ENCODE peak calls at places on chromosome 22, in four cellular contexts. O is cardiac fibroblast, Y is nephron progenitor cell, L is stomach. E is an unnamed sample.

GRCh38 chr22:40190501-40190900 is 12.8 kb downstream of the TNRC6B start:
- DNase-seq in O (no peak), Y (no peak), L (peak; percentile 62), E (peak; percentile 75)

GRCh38 chr22:38454361-38455062 is 487 bp downstream of the KCNJ4 start:
- DNase-seq in O (no peak), Y (peak; percentile 56), L (no peak), E (no peak)

GRCh38 chr22:39714321-39714720 is 143.8 kb downstream of the CACNA1I start:
- DNase-seq in O (no peak), Y (no peak), L (no peak), E (no peak)

GRCh38 chr22:43220625-43221380 is 33.9 kb upstream of the TTLL12 start:
- DNase-seq in O (no peak), Y (no peak), L (no peak), E (no peak)

GRCh38 chr22:17552737-17553136 is 10.6 kb upstream of the SLC25A18 start:
- DNase-seq in O (peak; percentile 2), Y (no peak), L (no peak), E (no peak)

GRCh38 chr22:24435861-24436351 is 8.5 kb downstream of the ADORA2A start:
- DNase-seq in O (peak; percentile 45), Y (no peak), L (no peak), E (no peak)

GRCh38 chr22:19549428-19549827 is 25.2 kb upstream of the CLDN5 start:
- DNase-seq in O (no peak), Y (no peak), L (no peak), E (no peak)

GRCh38 chr22:42452916-42453315 is 20.7 kb upstream of the NFAM1 start:
- DNase-seq in O (no peak), Y (no peak), L (no peak), E (no peak)

GRCh38 chr22:27019827-27020226 is 362.4 kb downstream of the MIAT start:
- DNase-seq in O (no peak), Y (no peak), L (no peak), E (no peak)

GRCh38 chr22:43387815-43388214 is 24.0 kb upstream of the MPPED1 start:
- DNase-seq in O (no peak), Y (no peak), L (no peak), E (no peak)

GRCh38 chr22:22930571-22931556 is 43.2 kb downstream of the IGLL5 start:
- DNase-seq in O (no peak), Y (no peak), L (no peak), E (no peak)

GRCh38 chr22:42680648-42681047 is 31.5 kb upstream of the CYB5R3 start:
- DNase-seq in O (peak; percentile 93), Y (no peak), L (no peak), E (no peak)

GRCh38 chr22:48475661-48476345 is 1351.9 kb downstream of the BRD1 start:
- DNase-seq in O (no peak), Y (no peak), L (no peak), E (no peak)

GRCh38 chr22:48536691-48537591 is 1290.7 kb downstream of the BRD1 start:
- DNase-seq in O (no peak), Y (no peak), L (peak; percentile 32), E (peak; percentile 30)

GRCh38 chr22:40626826-40627225 is 9.7 kb downstream of the MRTFA start:
- DNase-seq in O (peak; percentile 30), Y (no peak), L (no peak), E (no peak)

GRCh38 chr22:43521716-43522115 is 109.9 kb downstream of the MPPED1 start:
- DNase-seq in O (no peak), Y (no peak), L (no peak), E (no peak)

GRCh38 chr22:47607486-47607885 is 845.0 kb downstream of the TBC1D22A start:
- DNase-seq in O (no peak), Y (no peak), L (no peak), E (no peak)

GRCh38 chr22:42788021-42788420 is 67.4 kb upstream of the A4GALT start:
- DNase-seq in O (no peak), Y (no peak), L (no peak), E (no peak)

GRCh38 chr22:22545084-22545483 is 14.0 kb downstream of the PRAME start:
- DNase-seq in O (no peak), Y (no peak), L (no peak), E (no peak)

GRCh38 chr22:24834845-24835570 is 29.0 kb downstream of the SGSM1 start:
- DNase-seq in O (no peak), Y (no peak), L (no peak), E (peak; percentile 32)

GRCh38 chr22:36986242-36986821 is 32.9 kb downstream of the TST start:
- DNase-seq in O (no peak), Y (peak; percentile 44), L (peak; percentile 49), E (peak; percentile 65)

GRCh38 chr22:36363378-36363931 is 24.3 kb downstream of the MYH9 start:
- DNase-seq in O (no peak), Y (no peak), L (peak; percentile 65), E (no peak)

GRCh38 chr22:26321469-26321913 is 107.6 kb upstream of the ASPHD2 start:
- DNase-seq in O (peak; percentile 5), Y (no peak), L (no peak), E (peak; percentile 17)

GRCh38 chr22:37892566-37893338 is 13.3 kb upstream of the MICALL1 start:
- DNase-seq in O (peak; percentile 38), Y (no peak), L (peak; percentile 85), E (peak; percentile 63)

GRCh38 chr22:19958083-19959042 is 16.7 kb upstream of the TXNRD2 start:
- DNase-seq in O (peak; percentile 44), Y (no peak), L (no peak), E (peak; percentile 40)

GRCh38 chr22:44663256-44663999 is 38.6 kb upstream of the PRR5 start:
- DNase-seq in O (no peak), Y (no peak), L (no peak), E (no peak)

GRCh38 chr22:35835998-35836691 is 118.5 kb downstream of the APOL5 start:
- DNase-seq in O (peak; percentile 91), Y (no peak), L (peak; percentile 43), E (peak; percentile 64)

GRCh38 chr22:43537019-43537585 is 125.3 kb downstream of the MPPED1 start:
- DNase-seq in O (no peak), Y (no peak), L (peak; percentile 23), E (no peak)

GRCh38 chr22:20031732-20032406 is 11.0 kb downstream of the TANGO2 start:
- DNase-seq in O (no peak), Y (no peak), L (peak; percentile 35), E (no peak)

GRCh38 chr22:42185915-42186439 is 55.4 kb upstream of the CYP2D6 start:
- DNase-seq in O (no peak), Y (no peak), L (no peak), E (no peak)

GRCh38 chr22:47190276-47190956 is 428.0 kb downstream of the TBC1D22A start:
- DNase-seq in O (no peak), Y (no peak), L (peak; percentile 22), E (peak; percentile 4)

GRCh38 chr22:36900880-36901279 is 12.5 kb upstream of the CSF2RB start:
- DNase-seq in O (peak; percentile 53), Y (no peak), L (no peak), E (no peak)

GRCh38 chr22:42939451-42939881 is 75.5 kb downstream of the PACSIN2 start:
- DNase-seq in O (no peak), Y (no peak), L (no peak), E (no peak)

GRCh38 chr22:47659467-47660302 is 897.2 kb downstream of the TBC1D22A start:
- DNase-seq in O (no peak), Y (no peak), L (no peak), E (no peak)

GRCh38 chr22:28774378-28774777 is 1.9 kb downstream of the CCDC117 start:
- DNase-seq in O (no peak), Y (no peak), L (no peak), E (no peak)

GRCh38 chr22:28771195-28771791 is 1.2 kb upstream of the CCDC117 start:
- DNase-seq in O (no peak), Y (no peak), L (peak; percentile 84), E (no peak)

GRCh38 chr22:28773461-28773867 is 969 bp downstream of the CCDC117 start:
- DNase-seq in O (peak; percentile 28), Y (no peak), L (no peak), E (no peak)

GRCh38 chr22:28769394-28770085 is 3.0 kb upstream of the CCDC117 start:
- DNase-seq in O (no peak), Y (no peak), L (no peak), E (no peak)

GRCh38 chr22:28772633-28773460 is at the start of gene CCDC117:
- DNase-seq in O (peak; percentile 97), Y (peak; percentile 89), L (peak; percentile 94), E (peak; percentile 98)
- TF ChIP-seq CTCF in O (no peak), Y (no peak), L (no peak), E (no peak)

GRCh38 chr22:32828150-32828549 is 26.6 kb downstream of the TIMP3 start:
- DNase-seq in O (no peak), Y (no peak), L (no peak), E (no peak)
- TF ChIP-seq CTCF in O (peak; percentile 27), Y (no peak), L (no peak), E (no peak)

GRCh38 chr22:45731798-45732495 is 60.3 kb downstream of the ATXN10 start:
- DNase-seq in O (peak; percentile 51), Y (no peak), L (no peak), E (no peak)
- TF ChIP-seq CTCF in O (peak; percentile 30), Y (peak; percentile 40), L (no peak), E (no peak)

GRCh38 chr22:31449521-31449920 is 40.1 kb downstream of the EIF4ENIF1 start:
- DNase-seq in O (no peak), Y (no peak), L (no peak), E (no peak)

GRCh38 chr22:31446767-31447166 is 42.9 kb downstream of the EIF4ENIF1 start:
- DNase-seq in O (no peak), Y (no peak), L (no peak), E (no peak)

GRCh38 chr22:31448382-31448781 is 41.3 kb downstream of the EIF4ENIF1 start:
- DNase-seq in O (peak; percentile 9), Y (no peak), L (no peak), E (no peak)

GRCh38 chr22:31447337-31447736 is 42.3 kb downstream of the EIF4ENIF1 start:
- DNase-seq in O (no peak), Y (no peak), L (no peak), E (no peak)

GRCh38 chr22:31451709-31452571 is 37.7 kb downstream of the EIF4ENIF1 start:
- DNase-seq in O (peak; percentile 66), Y (no peak), L (no peak), E (no peak)
- TF ChIP-seq CTCF in O (peak; percentile 63), Y (no peak), L (no peak), E (no peak)

DNA sequence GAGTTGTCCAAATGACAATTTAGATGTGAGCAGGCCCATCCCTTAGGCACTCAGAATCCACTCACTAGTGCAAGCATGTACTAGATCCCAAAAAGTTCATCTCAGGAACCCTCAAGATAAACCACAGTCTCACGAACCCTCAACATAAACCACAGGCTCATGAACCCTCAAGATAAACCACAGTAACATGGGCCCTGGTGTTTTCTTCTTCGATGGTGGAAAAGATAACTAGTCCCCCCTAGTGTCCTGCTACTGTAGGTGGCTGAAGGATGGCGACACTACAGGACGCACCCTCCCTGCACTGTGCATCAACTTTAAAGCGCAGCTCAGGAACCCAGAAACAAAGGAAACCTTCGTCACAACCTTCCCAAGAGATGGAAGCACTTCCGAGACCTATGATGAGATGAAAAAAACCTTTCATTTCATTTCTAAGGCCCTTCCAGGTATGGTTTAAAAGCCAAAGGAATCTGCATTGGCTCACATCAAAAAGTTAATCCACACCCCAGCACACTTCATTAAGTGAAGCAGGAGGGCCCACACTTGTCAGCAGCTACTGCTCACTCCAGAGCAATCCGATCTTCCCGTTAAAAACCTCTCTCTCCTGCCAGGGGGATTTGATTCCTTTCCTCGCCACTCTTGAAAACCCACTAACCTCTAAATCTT is 2.4 kb downstream of the LARGE1 start:
- DNase-seq in O (peak; percentile 6), Y (peak; percentile 10), L (no peak), E (no peak)
- TF ChIP-seq CTCF in O (no peak), Y (peak; percentile 19), L (no peak), E (no peak)

GRCh38 chr22:50271011-50271394 is 823 bp upstream of the MAPK11 start:
- DNase-seq in O (no peak), Y (no peak), L (no peak), E (no peak)
- TF ChIP-seq CTCF in O (no peak), Y (no peak), L (no peak), E (no peak)